ENCODE peak calls at places on chromosomes 12 and 14, in seven cellular contexts. T is kidney, Q is B cell, M is breast epithelium, O is stomach, X is GM10248, W is fibroblast of lung. H is an unnamed sample.

GRCh38 chr14:69771136-69771535 is 4.2 kb downstream of the SRSF5 start:
- DNase-seq in T (peak), Q (no peak), M (no peak), O (no peak), X (no peak), W (no peak), H (no peak)

GRCh38 chr12:126483145-126484068 is 1418.2 kb downstream of the AACS start:
- DNase-seq in T (no peak), Q (no peak), M (no peak), O (no peak), X (no peak), W (peak), H (no peak)

GRCh38 chr14:103402700-103403099 is 17.5 kb downstream of the MARK3 start:
- DNase-seq in T (no peak), Q (no peak), M (no peak), O (no peak), X (no peak), W (peak), H (no peak)

GRCh38 chr12:6361834-6362233 is 13.5 kb downstream of the SCNN1A start:
- DNase-seq in T (peak), Q (no peak), M (no peak), O (peak), X (no peak), W (peak), H (no peak)

GRCh38 chr12:112686373-112686772 is 105.2 kb upstream of the RPH3A start:
- DNase-seq in T (no peak), Q (no peak), M (no peak), O (no peak), X (no peak), W (peak), H (no peak)

GRCh38 chr12:77813558-77813957 is 17.1 kb upstream of the NAV3 start:
- DNase-seq in T (no peak), Q (no peak), M (no peak), O (no peak), X (no peak), W (no peak), H (no peak)

GRCh38 chr12:45290218-45290609 is 74.3 kb downstream of the ANO6 start:
- DNase-seq in T (no peak), Q (no peak), M (no peak), O (no peak), X (no peak), W (peak), H (no peak)

GRCh38 chr12:59453461-59453860 is 142.4 kb upstream of the SLC16A7 start:
- DNase-seq in T (no peak), Q (no peak), M (no peak), O (no peak), X (no peak), W (no peak), H (no peak)

GRCh38 chr14:78700236-78700635 is 530.1 kb downstream of the NRXN3 start:
- DNase-seq in T (no peak), Q (no peak), M (no peak), O (no peak), X (no peak), W (no peak), H (no peak)

GRCh38 chr14:59664741-59665140 is 88.1 kb upstream of the CCDC175 start:
- DNase-seq in T (no peak), Q (no peak), M (no peak), O (no peak), X (no peak), W (peak), H (no peak)

GRCh38 chr14:100333867-100334266 is 10.7 kb downstream of the SLC25A47 start:
- DNase-seq in T (no peak), Q (no peak), M (no peak), O (no peak), X (no peak), W (no peak), H (no peak)

GRCh38 chr12:12779529-12779928 is 5.9 kb upstream of the APOLD1 start:
- DNase-seq in T (no peak), Q (no peak), M (no peak), O (no peak), X (no peak), W (peak), H (no peak)

GRCh38 chr12:112852127-112852526 is 54.6 kb upstream of the OAS1 start:
- DNase-seq in T (no peak), Q (no peak), M (no peak), O (no peak), X (no peak), W (no peak), H (no peak)

GRCh38 chr14:54206477-54206876 is 190.3 kb upstream of the CDKN3 start:
- DNase-seq in T (no peak), Q (no peak), M (no peak), O (peak), X (no peak), W (no peak), H (no peak)

GRCh38 chr12:75315518-75315917 is 14.6 kb downstream of the CAPS2 start:
- DNase-seq in T (no peak), Q (no peak), M (no peak), O (no peak), X (no peak), W (peak), H (no peak)

GRCh38 chr14:94673781-94674231 is 61.6 kb downstream of the SERPINA3 start:
- DNase-seq in T (no peak), Q (no peak), M (no peak), O (peak), X (no peak), W (peak), H (peak)

GRCh38 chr14:21060590-21061346 is 3.1 kb downstream of the RNASE8 start:
- DNase-seq in T (no peak), Q (no peak), M (no peak), O (no peak), X (no peak), W (no peak), H (no peak)

GRCh38 chr14:65019944-65020566 is 33.4 kb downstream of the FNTB start:
- DNase-seq in T (no peak), Q (no peak), M (no peak), O (peak), X (peak), W (peak), H (no peak)

GRCh38 chr12:20963303-20963702 is 152.8 kb downstream of the SLCO1B3 start:
- DNase-seq in T (no peak), Q (no peak), M (no peak), O (no peak), X (no peak), W (no peak), H (no peak)

GRCh38 chr12:92551853-92552397 is 150.9 kb upstream of the PLEKHG7 start:
- DNase-seq in T (no peak), Q (no peak), M (no peak), O (no peak), X (peak), W (peak), H (no peak)

GRCh38 chr12:26918321-26919215 is 19.2 kb downstream of the INTS13 start:
- DNase-seq in T (no peak), Q (no peak), M (no peak), O (no peak), X (no peak), W (peak), H (no peak)

GRCh38 chr14:57266060-57266459 is 2.6 kb downstream of the EXOC5 start:
- DNase-seq in T (no peak), Q (no peak), M (no peak), O (no peak), X (no peak), W (no peak), H (no peak)

GRCh38 chr14:57273236-57273635 is 4.5 kb downstream of the AP5M1 start:
- DNase-seq in T (no peak), Q (no peak), M (no peak), O (no peak), X (no peak), W (no peak), H (no peak)

GRCh38 chr14:57268161-57269067 is at the start of the genes AP5M1 and EXOC5:
- DNase-seq in T (peak), Q (peak), M (peak), O (peak), X (peak), W (peak), H (peak)
- TF ChIP-seq CTCF in T (no peak), Q (no peak), M (no peak), O (peak), X (no peak), W (no peak), H (peak)

DNA sequence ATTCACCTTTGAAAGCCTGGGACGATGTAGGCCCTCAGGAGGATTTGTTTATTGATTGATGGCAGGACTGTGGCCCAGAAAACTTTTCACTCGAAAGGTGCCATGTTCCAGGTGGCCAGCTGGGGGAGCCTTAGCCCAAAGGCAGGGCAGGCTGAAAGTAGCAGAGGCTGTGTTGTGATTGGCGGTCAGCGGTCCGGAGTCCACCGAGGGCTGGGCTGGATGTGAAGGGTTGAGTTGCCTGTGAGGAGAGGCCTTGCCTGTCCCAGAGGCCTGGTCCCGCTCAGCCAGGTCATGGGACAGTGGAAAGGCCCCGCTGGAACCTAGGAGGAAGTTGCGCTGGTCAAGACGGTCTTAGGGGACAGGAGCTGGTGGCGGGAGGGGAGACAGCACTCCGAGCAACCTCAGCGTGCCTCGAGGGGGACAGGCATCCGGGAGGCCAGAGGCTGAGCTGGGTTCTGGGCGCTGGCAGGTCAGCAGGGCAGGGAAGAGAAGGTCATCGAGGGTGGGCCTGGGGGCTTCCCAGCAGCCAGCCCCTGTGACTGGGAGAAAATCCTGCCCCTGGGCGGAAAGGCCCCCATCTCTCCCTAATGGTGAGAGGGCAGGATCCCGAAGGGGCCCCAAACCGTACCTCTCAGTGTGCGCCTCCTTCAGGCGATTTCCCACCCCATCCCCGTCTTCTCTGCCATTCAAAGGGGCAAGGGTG is 26.3 kb downstream of the CMA1 start:
- DNase-seq in T (no peak), Q (peak), M (no peak), O (peak), X (peak), W (no peak), H (no peak)
- TF ChIP-seq CTCF in T (peak), Q (peak), M (peak), O (peak), X (peak), W (peak), H (peak)

GRCh38 chr12:15208140-15208539 is 13.1 kb downstream of the RERG start:
- DNase-seq in T (no peak), Q (no peak), M (no peak), O (no peak), X (no peak), W (no peak), H (no peak)
- TF ChIP-seq CTCF in T (peak), Q (no peak), M (peak), O (no peak), X (no peak), W (peak), H (peak)

GRCh38 chr12:52318241-52318990 is 2.8 kb downstream of the KRT83 start:
- DNase-seq in T (peak), Q (no peak), M (no peak), O (no peak), X (no peak), W (no peak), H (no peak)

GRCh38 chr12:52320784-52321400 is at the start of gene KRT83:
- DNase-seq in T (peak), Q (peak), M (no peak), O (no peak), X (no peak), W (no peak), H (no peak)

GRCh38 chr12:52317443-52318052 is 3.6 kb downstream of the KRT83 start:
- DNase-seq in T (no peak), Q (no peak), M (no peak), O (peak), X (no peak), W (no peak), H (no peak)

GRCh38 chr12:52321433-52321832 is 235 bp upstream of the KRT83 start:
- DNase-seq in T (peak), Q (no peak), M (no peak), O (no peak), X (no peak), W (no peak), H (no peak)

GRCh38 chr12:52319097-52319496 is 2.1 kb downstream of the KRT83 start:
- DNase-seq in T (peak), Q (no peak), M (no peak), O (no peak), X (no peak), W (no peak), H (no peak)
- TF ChIP-seq CTCF in T (no peak), Q (no peak), M (peak), O (no peak), X (no peak), W (no peak), H (no peak)

GRCh38 chr12:66403746-66404145 is 101.5 kb downstream of the HELB start:
- DNase-seq in T (no peak), Q (no peak), M (peak), O (no peak), X (no peak), W (no peak), H (no peak)

GRCh38 chr12:66405395-66405794 is 103.1 kb downstream of the HELB start:
- DNase-seq in T (no peak), Q (no peak), M (no peak), O (no peak), X (no peak), W (peak), H (no peak)

GRCh38 chr12:66409195-66409871 is 107.0 kb downstream of the HELB start:
- DNase-seq in T (no peak), Q (no peak), M (no peak), O (no peak), X (peak), W (peak), H (no peak)
- TF ChIP-seq CTCF in T (peak), Q (peak), M (peak), O (peak), X (peak), W (peak), H (peak)

GRCh38 chr12:131454418-131455217 is 256.3 kb upstream of the SFSWAP start:
- DNase-seq in T (peak), Q (no peak), M (no peak), O (peak), X (peak), W (no peak), H (no peak)

GRCh38 chr12:131449027-131449426 is 261.9 kb upstream of the SFSWAP start:
- DNase-seq in T (no peak), Q (no peak), M (no peak), O (no peak), X (no peak), W (no peak), H (no peak)

GRCh38 chr12:131455218-131455506 is 255.7 kb upstream of the SFSWAP start:
- DNase-seq in T (no peak), Q (no peak), M (no peak), O (no peak), X (no peak), W (no peak), H (no peak)

GRCh38 chr12:131455581-131456110 is 255.2 kb upstream of the SFSWAP start:
- DNase-seq in T (no peak), Q (no peak), M (no peak), O (peak), X (no peak), W (no peak), H (no peak)

GRCh38 chr12:131452444-131452860 is 258.4 kb upstream of the SFSWAP start:
- DNase-seq in T (no peak), Q (no peak), M (no peak), O (peak), X (peak), W (no peak), H (peak)
- TF ChIP-seq CTCF in T (no peak), Q (no peak), M (no peak), O (no peak), X (peak), W (no peak), H (peak)

DNA sequence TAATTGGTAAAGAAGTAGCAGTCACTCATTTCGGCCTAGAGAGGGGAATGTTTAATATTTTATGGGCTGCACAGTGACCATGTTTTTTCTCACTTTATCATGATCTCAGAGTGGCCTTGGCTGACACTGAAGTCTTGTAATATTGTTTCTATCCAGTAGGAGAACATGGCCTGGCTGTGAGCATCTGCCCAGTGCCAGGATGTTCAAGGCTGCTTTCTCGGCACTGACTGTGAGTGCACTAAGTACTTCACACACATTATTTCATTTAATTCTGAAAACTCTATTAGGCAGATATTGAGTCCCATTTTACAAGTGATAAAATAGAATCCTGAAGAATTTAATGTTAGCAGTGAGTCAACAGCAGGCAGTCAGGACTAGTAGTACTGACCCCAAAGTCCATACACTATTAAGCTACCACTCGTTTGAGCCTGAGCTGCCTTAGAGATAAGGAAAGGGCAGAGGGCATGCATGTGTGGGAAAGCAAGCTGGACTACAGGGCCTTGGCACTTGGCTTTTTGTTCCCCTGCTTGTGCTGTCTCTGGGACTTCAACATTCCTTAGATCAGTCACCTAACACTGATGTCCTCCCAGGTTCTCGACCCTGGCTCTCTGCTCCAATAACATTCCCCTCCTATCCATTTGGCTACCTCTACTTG is 42.2 kb upstream of the APPL2 start:
- DNase-seq in T (no peak), Q (no peak), M (no peak), O (peak), X (no peak), W (no peak), H (no peak)
- TF ChIP-seq CTCF in T (peak), Q (no peak), M (no peak), O (peak), X (no peak), W (no peak), H (peak)